ENCODE peak calls at places on chromosomes 5 and 9, in four cellular contexts. One of them, this sample, is unnamed.
A peak's percentile ranks its signal among the peaks of the same experiment; 100 is the strongest.

GRCh38 chr9:96483197-96483596 is 33.2 kb downstream of the HABP4 start:
- DNase-seq in NCI-H2081: no peak
- DNase-seq in mucosa of descending colon: no peak
- DNase-seq in ovary: no peak
- DNase-seq in this sample: no peak

GRCh38 chr5:616342-617039 is 4.4 kb downstream of the CEP72 start:
- DNase-seq in NCI-H2081: no peak
- DNase-seq in mucosa of descending colon: peak; percentile 34
- DNase-seq in ovary: no peak
- DNase-seq in this sample: no peak

GRCh38 chr5:150377964-150378694 is 20.6 kb downstream of the TCOF1 start:
- DNase-seq in NCI-H2081: no peak
- DNase-seq in mucosa of descending colon: no peak
- DNase-seq in ovary: no peak
- DNase-seq in this sample: no peak

GRCh38 chr9:4886698-4887097 is 94.0 kb downstream of the RCL1 start:
- DNase-seq in NCI-H2081: no peak
- DNase-seq in mucosa of descending colon: no peak
- DNase-seq in ovary: no peak
- DNase-seq in this sample: no peak

GRCh38 chr9:71812385-71812784 is 44.1 kb upstream of the CEMIP2 start:
- DNase-seq in NCI-H2081: no peak
- DNase-seq in mucosa of descending colon: no peak
- DNase-seq in ovary: no peak
- DNase-seq in this sample: peak; percentile 18

GRCh38 chr5:180316586-180316985 is 24.7 kb upstream of the MAPK9 start:
- DNase-seq in NCI-H2081: no peak
- DNase-seq in mucosa of descending colon: no peak
- DNase-seq in ovary: no peak
- DNase-seq in this sample: no peak

GRCh38 chr5:131193106-131193505 is 22.4 kb downstream of the LYRM7 start:
- DNase-seq in NCI-H2081: no peak
- DNase-seq in mucosa of descending colon: no peak
- DNase-seq in ovary: no peak
- DNase-seq in this sample: no peak

GRCh38 chr5:81409845-81410369 is 16.0 kb upstream of the ACOT12 start:
- DNase-seq in NCI-H2081: no peak
- DNase-seq in mucosa of descending colon: no peak
- DNase-seq in ovary: no peak
- DNase-seq in this sample: no peak

GRCh38 chr5:5891350-5891749 is 468.9 kb downstream of the ICE1 start:
- DNase-seq in NCI-H2081: no peak
- DNase-seq in mucosa of descending colon: no peak
- DNase-seq in ovary: no peak
- DNase-seq in this sample: no peak

This sample was measured in heart right ventricle.